ENCODE peak calls at places on chromosomes 5 and 9, in six cellular contexts. T, F, Q, P, X and K are unnamed samples.

GRCh38 chr9:32776201-32776600 is 7.1 kb upstream of the TMEM215 start:
- DNase-seq in F (no peak), P (no peak), X (no peak), T (no peak), Q (no peak), K (no peak)

GRCh38 chr9:116198344-116198743 is 44.8 kb downstream of the PAPPA start:
- DNase-seq in X (no peak), F (peak; percentile 57), T (no peak), Q (no peak), P (peak; percentile 25), K (no peak)

GRCh38 chr5:540215-541147 is 16.2 kb upstream of the SLC9A3 start:
- DNase-seq in P (no peak), F (no peak), X (no peak), Q (no peak), T (peak; percentile 43), K (no peak)

GRCh38 chr5:178363501-178364325 is 131.1 kb upstream of the PHYKPL start:
- DNase-seq in P (no peak), X (no peak), F (no peak), Q (no peak), T (no peak), K (no peak)

GRCh38 chr9:113186241-113186755 is 34.8 kb downstream of the FKBP15 start:
- DNase-seq in Q (no peak), T (no peak), X (no peak), P (no peak), F (no peak), K (no peak)

GRCh38 chr9:128412120-128412790 is 8.4 kb upstream of the CERCAM start:
- DNase-seq in T (peak; percentile 61), F (peak; percentile 51), Q (peak; percentile 67), P (peak; percentile 31), X (peak; percentile 67), K (no peak)

GRCh38 chr9:127340721-127341120 is 56.2 kb upstream of the SLC2A8 start:
- DNase-seq in P (no peak), F (peak; percentile 39), X (no peak), T (no peak), Q (no peak), K (no peak)

GRCh38 chr5:122192883-122193496 is 63.6 kb downstream of the ZNF474 start:
- DNase-seq in T (no peak), Q (peak; percentile 46), X (peak; percentile 24), F (peak; percentile 81), P (peak; percentile 79), K (no peak)

GRCh38 chr5:63822633-63823032 is 139.6 kb downstream of the HTR1A start:
- DNase-seq in F (no peak), X (no peak), Q (no peak), T (no peak), P (no peak), K (no peak)

GRCh38 chr5:66617223-66617861 is 21.1 kb downstream of the MAST4 start:
- DNase-seq in X (no peak), P (no peak), Q (no peak), T (no peak), F (no peak), K (no peak)

GRCh38 chr9:22171691-22172090 is 162.6 kb upstream of the CDKN2B start:
- DNase-seq in X (no peak), Q (no peak), P (no peak), F (no peak), T (no peak), K (no peak)

GRCh38 chr5:99058466-99058865 is 129.7 kb upstream of the CHD1 start:
- DNase-seq in Q (no peak), X (no peak), F (no peak), P (peak; percentile 15), T (no peak), K (no peak)

GRCh38 chr5:53479656-53480473 is 564 bp upstream of the FST start:
- DNase-seq in F (peak; percentile 46), T (peak; percentile 61), P (peak; percentile 73), X (peak; percentile 39), Q (no peak), K (peak; percentile 85)

GRCh38 chr9:120071760-120072159 is 508.2 kb downstream of the CDK5RAP2 start:
- DNase-seq in F (no peak), T (no peak), X (no peak), Q (no peak), P (no peak), K (no peak)

GRCh38 chr5:174311121-174311520 is 265.6 kb downstream of the NSG2 start:
- DNase-seq in T (peak; percentile 31), F (no peak), P (no peak), X (no peak), Q (no peak), K (peak; percentile 78)

GRCh38 chr5:4487581-4487980 is 652.5 kb upstream of the ADAMTS16 start:
- DNase-seq in P (no peak), F (no peak), T (no peak), Q (no peak), X (no peak), K (no peak)

GRCh38 chr9:34250721-34251120 is 71.9 kb downstream of the UBAP1 start:
- DNase-seq in P (no peak), Q (no peak), F (no peak), T (no peak), X (no peak), K (no peak)

GRCh38 chr9:35415769-35416427 is 74.0 kb upstream of the RUSC2 start:
- DNase-seq in P (no peak), F (no peak), T (no peak), Q (no peak), X (no peak), K (no peak)

GRCh38 chr9:79660615-79661014 is 88.8 kb downstream of the TLE4 start:
- DNase-seq in T (no peak), P (no peak), Q (no peak), X (no peak), F (no peak), K (no peak)

GRCh38 chr5:147037517-147038205 is 159.1 kb upstream of the PPP2R2B start:
- DNase-seq in F (peak; percentile 77), Q (no peak), X (no peak), T (no peak), P (peak; percentile 20), K (no peak)

GRCh38 chr5:140808889-140809291 is 2.0 kb downstream of the PCDHA4 start:
- DNase-seq in P (no peak), X (no peak), F (no peak), T (no peak), Q (no peak), K (no peak)
- TF ChIP-seq CTCF in P (no peak), X (no peak), F (no peak), T (no peak), Q (no peak), K (no peak)

GRCh38 chr5:169546346-169546745 is 37.2 kb upstream of the SPDL1 start:
- DNase-seq in X (no peak), P (no peak), T (no peak), Q (no peak), F (no peak), K (no peak)

GRCh38 chr5:169549453-169549852 is 34.1 kb upstream of the SPDL1 start:
- DNase-seq in Q (no peak), P (no peak), T (no peak), F (no peak), X (no peak), K (no peak)

GRCh38 chr5:169547508-169547907 is 36.1 kb upstream of the SPDL1 start:
- DNase-seq in Q (no peak), X (no peak), P (peak; percentile 7), F (no peak), T (no peak), K (no peak)

GRCh38 chr5:169550227-169550626 is 33.3 kb upstream of the SPDL1 start:
- DNase-seq in F (no peak), T (no peak), X (no peak), Q (no peak), P (no peak), K (no peak)

DNA sequence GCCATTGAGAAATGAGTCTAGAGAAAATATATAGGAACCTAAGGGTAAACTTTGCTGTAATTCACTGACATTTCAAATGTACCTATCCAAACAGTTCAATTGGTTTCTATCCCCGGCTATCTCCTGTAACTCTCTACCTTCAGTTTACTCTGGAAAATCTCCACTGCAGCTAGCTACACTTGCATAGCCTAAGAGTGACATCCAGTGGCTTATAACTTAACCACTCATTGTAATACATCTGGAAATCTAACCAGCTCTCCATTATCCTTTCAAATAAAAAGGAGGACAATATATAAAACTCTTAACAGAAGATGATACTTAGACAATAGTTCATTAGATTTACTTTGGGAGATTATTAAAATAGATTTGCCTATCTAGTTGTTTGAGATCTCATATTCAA is 35.3 kb upstream of the SPDL1 start:
- DNase-seq in F (peak; percentile 71), T (no peak), Q (no peak), P (peak; percentile 24), X (no peak), K (no peak)
- TF ChIP-seq CTCF in F (peak; percentile 54), T (peak; percentile 23), Q (peak; percentile 41), P (peak; percentile 48), X (peak; percentile 59), K (peak; percentile 69)

DNA sequence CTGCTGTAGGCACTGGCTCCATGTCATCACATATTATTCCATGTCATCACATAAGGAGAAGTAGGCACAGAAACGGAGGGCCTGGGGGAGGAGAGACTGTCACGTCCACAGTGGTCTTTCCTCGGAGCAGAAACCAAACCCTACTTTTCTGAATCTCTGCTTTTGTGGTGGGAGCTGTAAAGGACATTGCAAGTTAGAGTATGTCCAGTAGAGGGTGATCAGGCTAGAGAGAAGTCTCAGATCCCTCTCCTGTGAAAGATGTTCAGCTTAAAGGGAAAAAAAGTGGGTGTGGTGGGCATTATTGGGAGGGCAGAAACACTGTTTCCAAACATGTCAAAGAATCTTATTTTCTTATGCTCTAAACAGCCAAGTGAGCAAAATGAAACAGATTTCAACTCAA is 19.4 kb upstream of the FBP2 start:
- DNase-seq in F (no peak), X (no peak), P (no peak), T (no peak), Q (no peak), K (no peak)
- TF ChIP-seq CTCF in F (no peak), X (no peak), P (no peak), T (no peak), Q (no peak), K (no peak)

DNA sequence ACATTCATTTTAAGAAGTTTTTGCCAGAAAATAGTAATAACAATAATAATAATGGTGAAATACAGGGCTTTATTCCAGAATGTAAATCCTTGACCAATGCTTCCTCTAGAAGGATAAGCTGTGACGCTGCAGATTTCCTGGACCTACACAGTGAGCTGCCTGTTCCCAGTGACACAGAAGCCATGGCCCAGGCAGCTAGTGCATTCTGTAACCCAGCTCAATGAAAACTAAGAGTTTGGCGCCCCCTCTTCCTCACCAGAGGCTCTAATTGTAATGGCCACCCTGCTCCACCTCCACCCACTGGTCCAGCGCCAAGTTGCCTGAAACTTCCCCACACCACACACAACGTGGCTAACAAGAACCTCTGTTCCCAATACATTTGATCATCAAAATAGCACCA is 248.2 kb downstream of the CETN3 start:
- DNase-seq in T (no peak), F (peak; percentile 95), P (no peak), X (no peak), Q (peak; percentile 1), K (no peak)
- TF ChIP-seq CTCF in T (no peak), F (peak; percentile 67), P (no peak), X (peak; percentile 34), Q (peak; percentile 28), K (peak; percentile 41)

GRCh38 chr5:133336969-133337410 is 275.4 kb downstream of the FSTL4 start:
- DNase-seq in F (no peak), T (peak; percentile 30), P (no peak), X (no peak), Q (no peak), K (no peak)
- TF ChIP-seq CTCF in F (no peak), T (no peak), P (no peak), X (no peak), Q (no peak), K (no peak)